ENCODE peak calls at places on chromosomes 2 and 18, in seven cellular contexts. One of them, this sample, is unnamed.

GRCh38 chr2:65658871-65659270 is 226.5 kb upstream of the SPRED2 start:
- DNase-seq in OCI-LY7: no peak
- DNase-seq in GM23248: no peak
- DNase-seq in IMR-90: peak; percentile 15
- DNase-seq in hepatocyte: no peak
- DNase-seq in GM23338: no peak
- DNase-seq in endothelial cell of umbilical vein: no peak
- DNase-seq in this sample: no peak

GRCh38 chr2:240957656-240958365 is 40.6 kb upstream of the SNED1 start:
- DNase-seq in endothelial cell of umbilical vein: no peak
- DNase-seq in OCI-LY7: no peak
- DNase-seq in IMR-90: no peak
- DNase-seq in GM23248: peak; percentile 60
- DNase-seq in hepatocyte: peak; percentile 51
- DNase-seq in GM23338: no peak
- DNase-seq in this sample: no peak

GRCh38 chr2:210169871-210170441 is 1.3 kb downstream of the KANSL1L start:
- DNase-seq in hepatocyte: peak; percentile 45
- DNase-seq in GM23338: no peak
- DNase-seq in OCI-LY7: no peak
- DNase-seq in GM23248: peak; percentile 92
- DNase-seq in endothelial cell of umbilical vein: peak; percentile 71
- DNase-seq in IMR-90: peak; percentile 79
- DNase-seq in this sample: no peak

GRCh38 chr2:158806941-158807340 is 11.8 kb downstream of the DAPL1 start:
- DNase-seq in hepatocyte: no peak
- DNase-seq in endothelial cell of umbilical vein: no peak
- DNase-seq in IMR-90: no peak
- DNase-seq in GM23248: no peak
- DNase-seq in OCI-LY7: no peak
- DNase-seq in GM23338: no peak
- DNase-seq in this sample: no peak

GRCh38 chr2:217953531-217953932 is 49.3 kb downstream of the TNS1 start:
- DNase-seq in GM23248: no peak
- DNase-seq in hepatocyte: no peak
- DNase-seq in endothelial cell of umbilical vein: no peak
- DNase-seq in IMR-90: no peak
- DNase-seq in OCI-LY7: no peak
- DNase-seq in GM23338: no peak
- DNase-seq in this sample: no peak

GRCh38 chr18:3350566-3351527 is 88.9 kb downstream of the MYL12B start:
- DNase-seq in hepatocyte: peak; percentile 12
- DNase-seq in IMR-90: peak; percentile 23
- DNase-seq in OCI-LY7: no peak
- DNase-seq in GM23248: peak; percentile 54
- DNase-seq in GM23338: no peak
- DNase-seq in endothelial cell of umbilical vein: no peak
- DNase-seq in this sample: peak; percentile 43

GRCh38 chr2:3147641-3148530 is 229.7 kb downstream of the EIPR1 start:
- DNase-seq in hepatocyte: no peak
- DNase-seq in GM23338: no peak
- DNase-seq in endothelial cell of umbilical vein: no peak
- DNase-seq in IMR-90: no peak
- DNase-seq in OCI-LY7: no peak
- DNase-seq in GM23248: no peak
- DNase-seq in this sample: no peak

GRCh38 chr2:25197336-25198208 is 29.2 kb upstream of the POMC start:
- DNase-seq in GM23338: peak; percentile 39
- DNase-seq in hepatocyte: peak; percentile 26
- DNase-seq in GM23248: peak; percentile 25
- DNase-seq in endothelial cell of umbilical vein: no peak
- DNase-seq in OCI-LY7: no peak
- DNase-seq in IMR-90: peak; percentile 28
- DNase-seq in this sample: no peak

GRCh38 chr2:96493072-96493471 is 12.1 kb downstream of the NEURL3 start:
- DNase-seq in GM23338: peak; percentile 51
- DNase-seq in IMR-90: no peak
- DNase-seq in GM23248: no peak
- DNase-seq in endothelial cell of umbilical vein: no peak
- DNase-seq in OCI-LY7: no peak
- DNase-seq in hepatocyte: no peak
- DNase-seq in this sample: peak; percentile 99

GRCh38 chr2:3282056-3282998 is 95.3 kb downstream of the EIPR1 start:
- DNase-seq in endothelial cell of umbilical vein: no peak
- DNase-seq in GM23248: no peak
- DNase-seq in IMR-90: peak; percentile 33
- DNase-seq in hepatocyte: no peak
- DNase-seq in GM23338: no peak
- DNase-seq in OCI-LY7: no peak
- DNase-seq in this sample: no peak

GRCh38 chr2:47785986-47786385 is 3.0 kb downstream of the MSH6 start:
- DNase-seq in endothelial cell of umbilical vein: no peak
- DNase-seq in hepatocyte: no peak
- DNase-seq in OCI-LY7: no peak
- DNase-seq in IMR-90: no peak
- DNase-seq in GM23338: no peak
- DNase-seq in GM23248: no peak
- DNase-seq in this sample: no peak

DNA sequence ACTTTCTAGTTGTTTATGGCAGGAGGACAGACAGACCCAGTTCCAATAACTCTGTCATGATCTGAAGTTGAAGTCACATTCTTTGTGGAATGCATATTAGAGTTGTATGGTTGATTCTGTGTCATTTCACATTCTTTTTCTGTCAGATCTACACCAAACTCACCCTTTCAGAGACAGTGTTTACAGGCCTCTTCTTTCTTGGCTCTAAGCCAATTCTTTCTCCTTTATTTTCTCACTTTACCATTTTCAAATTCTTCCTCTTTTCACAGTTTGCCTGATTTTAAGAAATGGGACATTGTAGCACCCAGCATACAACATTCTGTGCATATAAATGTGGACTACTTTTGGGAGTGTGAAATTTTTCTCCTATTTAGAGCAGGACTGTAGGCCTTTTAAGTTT is 103.7 kb downstream of the CCDC85A start:
- DNase-seq in GM23338: no peak
- DNase-seq in endothelial cell of umbilical vein: peak; percentile 15
- DNase-seq in OCI-LY7: no peak
- DNase-seq in IMR-90: no peak
- DNase-seq in GM23248: no peak
- DNase-seq in hepatocyte: no peak
- DNase-seq in this sample: no peak
- H2AFZ ChIP-seq in GM23338: no peak overlapping the region
- H2AFZ ChIP-seq in endothelial cell of umbilical vein: no peak overlapping the region
- H2AFZ ChIP-seq in OCI-LY7: no peak overlapping the region
- H2AFZ ChIP-seq in IMR-90: no peak overlapping the region
- H2AFZ ChIP-seq in GM23248: peak overlapping the region; percentile 18
- H2AFZ ChIP-seq in hepatocyte: no peak overlapping the region
- H2AFZ ChIP-seq in this sample: no peak overlapping the region

DNA sequence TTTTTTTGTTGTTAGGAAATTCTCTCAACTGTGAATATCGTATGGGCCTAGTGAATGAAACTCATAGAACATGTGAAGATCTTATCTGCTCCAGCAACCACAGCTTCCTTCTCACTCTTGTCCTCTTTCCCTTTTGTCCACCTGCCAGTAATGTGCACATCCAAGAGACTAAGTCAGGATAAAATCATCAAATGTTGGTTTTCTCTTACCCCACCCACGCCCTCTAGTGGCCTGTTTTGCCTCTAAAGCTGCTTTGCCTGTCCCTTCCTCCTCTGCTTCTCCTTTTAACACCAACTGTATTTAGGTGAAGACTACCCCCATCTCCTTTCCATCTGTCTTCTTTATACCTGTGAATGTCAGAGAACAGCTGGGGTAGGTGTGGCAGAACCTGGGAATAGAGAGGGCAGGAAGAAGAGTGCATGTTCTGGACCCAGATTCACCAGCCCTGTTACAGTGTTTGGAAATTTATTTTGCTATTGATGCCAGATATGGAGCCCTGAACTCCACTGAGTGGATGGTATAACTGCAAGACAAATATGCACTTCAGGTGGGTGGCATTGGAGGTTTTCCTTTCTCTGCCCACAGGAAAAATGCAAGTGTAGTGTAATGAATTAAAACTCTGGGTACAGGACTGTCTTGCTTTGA is 8.4 kb upstream of the MGAT5 start:
- DNase-seq in GM23248: peak; percentile 81
- DNase-seq in endothelial cell of umbilical vein: peak; percentile 57
- DNase-seq in OCI-LY7: peak; percentile 88
- DNase-seq in hepatocyte: peak; percentile 87
- DNase-seq in GM23338: peak; percentile 90
- DNase-seq in IMR-90: peak; percentile 71
- DNase-seq in this sample: peak; percentile 63
- H2AFZ ChIP-seq in GM23248: no peak overlapping the region
- H2AFZ ChIP-seq in endothelial cell of umbilical vein: no peak overlapping the region
- H2AFZ ChIP-seq in OCI-LY7: no peak overlapping the region
- H2AFZ ChIP-seq in hepatocyte: no peak overlapping the region
- H2AFZ ChIP-seq in GM23338: no peak overlapping the region
- H2AFZ ChIP-seq in IMR-90: no peak overlapping the region
- H2AFZ ChIP-seq in this sample: no peak overlapping the region

GRCh38 chr2:198711484-198711883 is 746.3 kb downstream of the SATB2 start:
- DNase-seq in hepatocyte: no peak
- DNase-seq in endothelial cell of umbilical vein: no peak
- DNase-seq in IMR-90: no peak
- DNase-seq in GM23338: no peak
- DNase-seq in GM23248: no peak
- DNase-seq in OCI-LY7: no peak
- DNase-seq in this sample: no peak
- H2AFZ ChIP-seq in hepatocyte: no peak overlapping the region
- H2AFZ ChIP-seq in endothelial cell of umbilical vein: no peak overlapping the region
- H2AFZ ChIP-seq in IMR-90: no peak overlapping the region
- H2AFZ ChIP-seq in GM23338: no peak overlapping the region
- H2AFZ ChIP-seq in GM23248: no peak overlapping the region
- H2AFZ ChIP-seq in OCI-LY7: peak overlapping the region; percentile 82
- H2AFZ ChIP-seq in this sample: no peak overlapping the region

GRCh38 chr18:44238449-44238848 is 442.2 kb upstream of the SETBP1 start:
- DNase-seq in OCI-LY7: no peak
- DNase-seq in GM23248: no peak
- DNase-seq in IMR-90: no peak
- DNase-seq in GM23338: no peak
- DNase-seq in hepatocyte: no peak
- DNase-seq in endothelial cell of umbilical vein: no peak
- DNase-seq in this sample: no peak

GRCh38 chr18:44229693-44230108 is 451.0 kb upstream of the SETBP1 start:
- DNase-seq in endothelial cell of umbilical vein: peak; percentile 36
- DNase-seq in IMR-90: peak; percentile 1
- DNase-seq in hepatocyte: peak; percentile 57
- DNase-seq in OCI-LY7: no peak
- DNase-seq in GM23248: peak; percentile 51
- DNase-seq in GM23338: no peak
- DNase-seq in this sample: no peak

GRCh38 chr18:44231936-44232335 is 448.8 kb upstream of the SETBP1 start:
- DNase-seq in OCI-LY7: no peak
- DNase-seq in GM23248: no peak
- DNase-seq in IMR-90: no peak
- DNase-seq in hepatocyte: no peak
- DNase-seq in GM23338: no peak
- DNase-seq in endothelial cell of umbilical vein: no peak
- DNase-seq in this sample: no peak

GRCh38 chr18:44232500-44232899 is 448.2 kb upstream of the SETBP1 start:
- DNase-seq in IMR-90: no peak
- DNase-seq in OCI-LY7: no peak
- DNase-seq in hepatocyte: peak; percentile 15
- DNase-seq in endothelial cell of umbilical vein: no peak
- DNase-seq in GM23338: no peak
- DNase-seq in GM23248: no peak
- DNase-seq in this sample: no peak
- H2AFZ ChIP-seq in IMR-90: no peak overlapping the region
- H2AFZ ChIP-seq in OCI-LY7: no peak overlapping the region
- H2AFZ ChIP-seq in hepatocyte: no peak overlapping the region
- H2AFZ ChIP-seq in endothelial cell of umbilical vein: no peak overlapping the region
- H2AFZ ChIP-seq in GM23338: peak overlapping the region; percentile 81
- H2AFZ ChIP-seq in GM23248: no peak overlapping the region
- H2AFZ ChIP-seq in this sample: no peak overlapping the region

GRCh38 chr18:44733069-44733753 is 52.5 kb downstream of the SETBP1 start:
- DNase-seq in GM23338: no peak
- DNase-seq in endothelial cell of umbilical vein: peak; percentile 11
- DNase-seq in IMR-90: peak; percentile 86
- DNase-seq in GM23248: peak; percentile 95
- DNase-seq in OCI-LY7: no peak
- DNase-seq in hepatocyte: no peak
- DNase-seq in this sample: no peak

GRCh38 chr18:44731866-44732555 is 51.3 kb downstream of the SETBP1 start:
- DNase-seq in GM23248: peak; percentile 66
- DNase-seq in GM23338: no peak
- DNase-seq in endothelial cell of umbilical vein: no peak
- DNase-seq in IMR-90: peak; percentile 41
- DNase-seq in hepatocyte: no peak
- DNase-seq in OCI-LY7: no peak
- DNase-seq in this sample: peak; percentile 94

GRCh38 chr18:44733754-44734465 is 53.2 kb downstream of the SETBP1 start:
- DNase-seq in GM23338: no peak
- DNase-seq in endothelial cell of umbilical vein: no peak
- DNase-seq in OCI-LY7: no peak
- DNase-seq in GM23248: peak; percentile 59
- DNase-seq in IMR-90: peak; percentile 2
- DNase-seq in hepatocyte: no peak
- DNase-seq in this sample: no peak

GRCh38 chr18:44731160-44731865 is 50.6 kb downstream of the SETBP1 start:
- DNase-seq in IMR-90: no peak
- DNase-seq in hepatocyte: no peak
- DNase-seq in OCI-LY7: peak; percentile 49
- DNase-seq in GM23248: no peak
- DNase-seq in endothelial cell of umbilical vein: no peak
- DNase-seq in GM23338: no peak
- DNase-seq in this sample: peak; percentile 23

DNA sequence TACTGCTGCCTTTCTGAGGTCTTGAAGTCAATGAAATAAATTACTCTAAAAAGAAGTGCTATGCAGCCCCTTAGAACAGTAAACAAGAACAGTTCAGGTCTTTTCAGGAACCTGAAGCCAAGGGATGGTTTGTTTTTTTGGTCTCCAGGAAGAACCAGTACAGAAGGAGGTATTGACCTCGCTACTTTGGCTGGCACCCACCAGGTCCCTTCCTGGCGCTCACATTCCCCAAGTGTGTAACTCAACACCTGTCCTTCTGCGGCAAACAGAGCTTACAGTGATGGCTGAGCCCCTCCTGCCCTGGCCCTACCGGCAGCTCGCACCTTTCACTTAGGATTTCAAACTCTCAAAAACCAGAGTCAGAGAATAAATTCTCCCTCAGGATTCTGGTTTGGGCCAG is 51.9 kb downstream of the SETBP1 start:
- DNase-seq in IMR-90: no peak
- DNase-seq in endothelial cell of umbilical vein: no peak
- DNase-seq in OCI-LY7: no peak
- DNase-seq in GM23248: no peak
- DNase-seq in hepatocyte: no peak
- DNase-seq in GM23338: peak; percentile 41
- DNase-seq in this sample: no peak
- H2AFZ ChIP-seq in IMR-90: peak overlapping the region; percentile 37
- H2AFZ ChIP-seq in endothelial cell of umbilical vein: no peak overlapping the region
- H2AFZ ChIP-seq in OCI-LY7: no peak overlapping the region
- H2AFZ ChIP-seq in GM23248: no peak overlapping the region
- H2AFZ ChIP-seq in hepatocyte: no peak overlapping the region
- H2AFZ ChIP-seq in GM23338: no peak overlapping the region
- H2AFZ ChIP-seq in this sample: no peak overlapping the region

GRCh38 chr2:10868465-10869314 is 43.0 kb upstream of the KCNF1 start:
- DNase-seq in hepatocyte: no peak
- DNase-seq in GM23248: peak; percentile 87
- DNase-seq in IMR-90: peak; percentile 64
- DNase-seq in endothelial cell of umbilical vein: no peak
- DNase-seq in GM23338: no peak
- DNase-seq in OCI-LY7: no peak
- DNase-seq in this sample: peak; percentile 16
- H2AFZ ChIP-seq in hepatocyte: no peak overlapping the region
- H2AFZ ChIP-seq in GM23248: peak overlapping the region; percentile 48
- H2AFZ ChIP-seq in IMR-90: peak overlapping the region; percentile 73
- H2AFZ ChIP-seq in endothelial cell of umbilical vein: no peak overlapping the region
- H2AFZ ChIP-seq in GM23338: no peak overlapping the region
- H2AFZ ChIP-seq in OCI-LY7: no peak overlapping the region
- H2AFZ ChIP-seq in this sample: no peak overlapping the region